ENCODE peak calls at places on chromosomes 1 and 21, in seven cellular contexts. N is cardiac muscle cell, G is heart left ventricle, U is IMR-90, O is fibroblast of lung, D is GM06990, P is Panc1. A is an unnamed sample. For H3K36me3, the result is how much of the 10 kb centered on the place peaks cover.

GRCh38 chr1:35180776-35181374 is 12.1 kb downstream of the SFPQ start:
- DNase-seq in N (peak), P (no peak), D (no peak), G (no peak), O (peak), U (peak), A (peak)

GRCh38 chr1:43477716-43478115 is 24.0 kb upstream of the HYI start:
- DNase-seq in O (no peak), G (no peak), N (no peak), U (no peak), P (no peak), D (no peak), A (no peak)

GRCh38 chr1:156439771-156440183 is 60.8 kb downstream of the MEF2D start:
- DNase-seq in G (no peak), P (no peak), O (no peak), N (no peak), D (no peak), U (no peak), A (no peak)

GRCh38 chr1:168210312-168210711 is 15.5 kb upstream of the SFT2D2 start:
- DNase-seq in D (no peak), O (no peak), P (no peak), N (no peak), U (no peak), G (no peak), A (no peak)

GRCh38 chr1:225710804-225711203 is 57.9 kb upstream of the ENAH start:
- DNase-seq in D (no peak), N (peak), O (peak), G (no peak), P (no peak), U (peak), A (no peak)

GRCh38 chr1:10122926-10123325 is 87.4 kb upstream of the KIF1B start:
- DNase-seq in U (peak), P (no peak), D (no peak), G (no peak), O (peak), N (no peak), A (peak)

GRCh38 chr1:97560714-97561113 is 360.1 kb downstream of the DPYD start:
- DNase-seq in U (no peak), P (no peak), O (no peak), N (no peak), D (no peak), G (no peak), A (no peak)

GRCh38 chr21:44834951-44835646 is 17.2 kb upstream of the SUMO3 start:
- DNase-seq in D (no peak), O (no peak), P (no peak), G (no peak), N (no peak), U (no peak), A (no peak)

GRCh38 chr1:47608296-47608875 is 170.5 kb downstream of the FOXD2 start:
- DNase-seq in N (no peak), U (no peak), G (no peak), D (no peak), P (no peak), O (no peak), A (no peak)

GRCh38 chr1:18546026-18546425 is 65.3 kb downstream of the KLHDC7A start:
- DNase-seq in P (no peak), U (no peak), N (no peak), G (no peak), O (no peak), D (no peak), A (no peak)

GRCh38 chr1:211358685-211359084 is 32.1 kb downstream of the TRAF5 start:
- DNase-seq in G (no peak), P (no peak), N (no peak), U (no peak), D (no peak), O (no peak), A (no peak)

GRCh38 chr1:173789841-173790240 is 34.6 kb upstream of the DARS2 start:
- DNase-seq in U (no peak), P (no peak), G (no peak), D (no peak), N (no peak), O (no peak), A (no peak)

GRCh38 chr1:154351363-154352068 is 26.2 kb downstream of the ATP8B2 start:
- DNase-seq in N (no peak), U (no peak), D (no peak), G (no peak), P (no peak), O (no peak), A (no peak)

GRCh38 chr1:88701275-88701674 is 17.2 kb downstream of the PKN2 start:
- DNase-seq in U (no peak), D (peak), N (peak), G (no peak), P (no peak), O (no peak), A (no peak)

GRCh38 chr1:223824287-223824686 is 21.5 kb downstream of the TP53BP2 start:
- DNase-seq in D (no peak), O (no peak), P (no peak), G (no peak), N (no peak), U (no peak), A (no peak)

GRCh38 chr1:248361111-248361715 is at the start of gene OR2T4:
- DNase-seq in N (no peak), P (no peak), G (no peak), U (no peak), O (no peak), D (no peak), A (no peak)

GRCh38 chr1:12161662-12162458 is 4.9 kb upstream of the TNFRSF1B start:
- DNase-seq in G (peak), D (peak), O (peak), P (peak), U (peak), N (peak), A (peak)

GRCh38 chr1:22105611-22106207 is 37.2 kb downstream of the WNT4 start:
- DNase-seq in U (peak), N (peak), D (no peak), G (no peak), O (peak), P (peak), A (peak)

GRCh38 chr1:156838972-156839371 is 19.9 kb downstream of the INSRR start:
- DNase-seq in N (peak), P (peak), O (no peak), D (no peak), U (no peak), G (no peak), A (no peak)

GRCh38 chr1:52404975-52405338 is 555 bp downstream of the PRPF38A start:
- DNase-seq in U (no peak), N (no peak), G (no peak), O (no peak), D (no peak), P (no peak), A (no peak)

GRCh38 chr1:113281550-113281949 is 108.8 kb upstream of the MAGI3 start:
- DNase-seq in P (no peak), N (no peak), O (no peak), U (no peak), D (no peak), G (no peak), A (no peak)

GRCh38 chr1:181044449-181044966 is 10.7 kb downstream of the MR1 start:
- DNase-seq in P (no peak), N (no peak), O (no peak), U (peak), G (no peak), D (peak), A (no peak)

GRCh38 chr1:85568660-85569059 is 11.9 kb upstream of the CCN1 start:
- DNase-seq in G (no peak), U (no peak), O (peak), P (peak), D (no peak), N (no peak), A (no peak)

GRCh38 chr1:7526196-7526866 is 244.8 kb upstream of the VAMP3 start:
- DNase-seq in U (no peak), G (peak), O (peak), N (no peak), P (no peak), D (no peak), A (no peak)

GRCh38 chr1:227728892-227729143 is 6.3 kb downstream of the JMJD4 start:
- DNase-seq in P (no peak), N (no peak), U (no peak), D (no peak), G (no peak), O (no peak), A (no peak)

GRCh38 chr1:32939655-32940371 is 24.8 kb downstream of the RNF19B start:
- DNase-seq in N (peak), D (no peak), G (no peak), P (no peak), U (peak), O (peak), A (peak)

GRCh38 chr1:211155040-211155439 is 21.1 kb upstream of the KCNH1 start:
- DNase-seq in P (no peak), D (no peak), G (no peak), N (no peak), U (no peak), O (no peak), A (no peak)

GRCh38 chr21:29104239-29104708 is 26.2 kb upstream of the MAP3K7CL start:
- DNase-seq in P (no peak), U (peak), D (no peak), N (no peak), G (no peak), O (peak), A (no peak)

GRCh38 chr1:89887270-89887669 is 66.4 kb downstream of the LRRC8D start:
- DNase-seq in O (peak), N (peak), G (no peak), D (no peak), U (peak), P (no peak), A (no peak)

GRCh38 chr1:216310776-216311175 is 112.5 kb downstream of the USH2A start:
- DNase-seq in D (no peak), P (no peak), G (no peak), N (peak), O (peak), U (peak), A (peak)

GRCh38 chr1:224879404-224879803 is 50.1 kb upstream of the DNAH14 start:
- DNase-seq in G (no peak), U (peak), P (no peak), O (peak), N (peak), D (no peak), A (peak)

GRCh38 chr21:26554365-26554764 is 18.7 kb downstream of the CYYR1 start:
- DNase-seq in G (no peak), N (no peak), O (no peak), D (no peak), U (no peak), P (no peak), A (no peak)

GRCh38 chr1:30744060-30744756 is 13.4 kb downstream of the LAPTM5 start:
- DNase-seq in P (no peak), N (peak), D (peak), O (no peak), G (no peak), U (peak), A (no peak)

GRCh38 chr1:66478116-66478515 is 55.8 kb upstream of the SGIP1 start:
- DNase-seq in D (no peak), G (no peak), N (peak), P (no peak), U (peak), O (peak), A (peak)

GRCh38 chr1:156319664-156320063 is 18.4 kb downstream of the CCT3 start:
- DNase-seq in G (no peak), D (no peak), O (peak), P (no peak), N (peak), U (peak), A (peak)

GRCh38 chr1:193322218-193322617 is 135.8 kb upstream of the B3GALT2 start:
- DNase-seq in N (peak), P (no peak), G (no peak), U (peak), O (peak), D (no peak), A (peak)

GRCh38 chr1:29264773-29265389 is 28.6 kb downstream of the PTPRU start:
- DNase-seq in D (no peak), N (peak), O (peak), P (no peak), U (peak), G (no peak), A (peak)

DNA sequence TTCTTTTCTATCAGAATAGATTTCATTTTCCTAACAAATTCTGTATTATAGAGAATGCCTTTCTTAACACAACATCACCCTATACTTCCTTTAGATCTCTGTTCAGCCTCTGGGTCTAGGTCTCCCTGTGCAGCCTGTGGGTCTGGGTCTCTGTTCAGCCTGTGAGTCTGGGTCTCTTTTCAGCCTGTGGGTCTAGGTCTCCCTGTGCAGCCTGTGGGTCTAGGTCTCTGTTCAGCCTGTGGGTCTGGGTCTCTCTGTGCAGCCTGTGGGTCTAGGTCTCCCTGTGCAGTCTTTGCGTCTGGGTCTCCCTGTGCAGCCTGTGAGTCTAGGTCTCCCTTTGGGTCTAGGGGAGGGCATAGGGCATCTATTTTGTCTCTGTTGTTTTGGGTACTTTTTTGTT is 59.6 kb upstream of the DIP2A start:
- DNase-seq in P (no peak), U (no peak), N (no peak), G (peak), D (no peak), O (no peak), A (no peak)
- H3K36me3 ChIP-seq in P (under half), U (half or more), N (under half), G (half or more), D (under half), O (under half), A (under half)

DNA sequence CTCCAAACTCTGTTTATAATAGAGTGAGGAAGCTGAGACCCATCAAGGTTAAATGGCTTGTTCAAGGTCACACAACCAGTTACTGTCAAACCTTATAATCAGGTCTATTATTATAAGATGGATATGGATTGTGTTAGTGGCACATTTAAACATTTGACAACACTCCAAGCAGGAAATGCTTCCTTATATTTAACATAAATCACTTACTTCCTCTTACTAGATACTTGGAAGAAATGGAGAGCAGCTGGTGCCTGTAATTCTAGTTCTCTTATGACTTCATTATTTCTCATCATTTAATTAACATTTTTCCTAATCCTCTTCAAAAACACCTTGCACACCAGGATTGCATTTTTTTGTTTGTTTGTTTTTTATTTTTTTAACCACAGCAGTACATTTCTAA is 117.1 kb downstream of the NEK7 start:
- DNase-seq in U (no peak), G (no peak), N (no peak), D (no peak), P (no peak), O (no peak), A (no peak)
- TF ChIP-seq CTCF in U (no peak), G (no peak), N (no peak), D (no peak), P (no peak), O (no peak), A (no peak)

GRCh38 chr1:15584489-15585363 is at the start of gene AGMAT:
- DNase-seq in U (no peak), P (no peak), O (peak), N (peak), D (peak), G (no peak), A (peak)
- H3K4me3 ChIP-seq in U (peak), P (peak), O (peak), N (peak), D (peak), G (peak), A (peak)

GRCh38 chr1:231235526-231235925 is 5.5 kb upstream of the GNPAT start:
- DNase-seq in U (no peak), G (no peak), N (no peak), P (no peak), D (no peak), O (no peak), A (no peak)

GRCh38 chr1:231236938-231237337 is 4.1 kb upstream of the GNPAT start:
- DNase-seq in P (no peak), N (no peak), G (no peak), O (no peak), D (no peak), U (no peak), A (no peak)

GRCh38 chr1:231238298-231238697 is 2.7 kb upstream of the GNPAT start:
- DNase-seq in N (no peak), U (no peak), P (no peak), D (no peak), O (no peak), G (no peak), A (no peak)

GRCh38 chr1:231234506-231234905 is 6.5 kb upstream of the GNPAT start:
- DNase-seq in G (no peak), N (no peak), O (no peak), P (no peak), D (no peak), U (no peak), A (no peak)

GRCh38 chr1:231236131-231236571 is 4.9 kb upstream of the GNPAT start:
- DNase-seq in N (no peak), P (no peak), O (no peak), U (no peak), G (no peak), D (no peak), A (no peak)
- H3K36me3 ChIP-seq in N (under half), P (under half), O (under half), U (under half), G (under half), D (under half), A (under half)

DNA sequence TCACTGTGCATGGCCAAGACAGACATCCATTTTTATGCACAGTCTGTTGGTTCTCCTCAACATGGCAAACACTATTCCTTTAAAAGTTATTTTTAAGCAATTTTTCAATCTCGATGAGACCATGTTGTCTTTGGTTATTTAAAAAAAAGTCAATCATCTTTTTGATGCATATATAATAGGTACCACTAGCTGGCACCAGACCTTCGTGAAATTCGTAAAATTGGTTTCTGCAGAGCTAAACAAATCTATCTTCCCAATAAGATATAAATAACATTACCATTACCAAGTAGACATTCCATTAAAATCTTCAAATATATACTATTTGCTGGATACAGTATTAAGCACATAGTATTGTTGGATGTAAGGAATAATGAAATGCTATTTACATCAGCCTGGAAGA is 220.0 kb upstream of the GREM2 start:
- DNase-seq in D (no peak), G (no peak), N (no peak), O (no peak), P (no peak), U (no peak), A (no peak)
- TF ChIP-seq CTCF in D (no peak), G (no peak), N (no peak), O (no peak), P (peak), U (peak), A (peak)

GRCh38 chr1:169900567-169900966 is 6.9 kb upstream of the SCYL3 start:
- DNase-seq in D (no peak), N (no peak), U (no peak), P (no peak), O (no peak), G (no peak), A (no peak)
- H3K4me3 ChIP-seq in D (no peak), N (no peak), U (no peak), P (no peak), O (no peak), G (no peak), A (no peak)

DNA sequence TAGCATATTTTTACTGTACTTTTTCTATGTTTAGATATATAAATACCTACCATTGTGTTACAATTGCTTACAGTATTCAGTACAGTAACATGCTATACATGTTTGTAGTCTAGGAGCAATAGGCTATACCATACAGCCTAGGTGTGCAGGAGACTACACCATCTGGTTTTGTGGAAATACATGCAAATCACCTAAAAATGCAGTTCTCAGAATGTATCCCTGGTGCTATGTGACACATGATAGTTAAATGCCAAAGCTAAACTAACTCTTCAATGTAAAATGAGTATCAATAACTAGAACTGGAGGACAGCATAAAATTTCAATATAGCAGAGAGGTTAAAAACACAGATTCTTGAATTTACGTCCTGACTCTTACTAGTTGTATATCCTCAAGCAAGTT is 14.8 kb downstream of the NUCKS1 start:
- DNase-seq in O (no peak), U (no peak), N (no peak), P (no peak), G (no peak), D (no peak), A (no peak)
- H3K36me3 ChIP-seq in O (under half), U (under half), N (under half), P (under half), G (under half), D (under half), A (under half)